ENCODE peak calls at places on chromosome 16, in four cellular contexts. One of them, this sample, is unnamed.

GRCh38 chr16:72291531-72291981 is 119.6 kb upstream of the PMFBP1 start:
- DNase-seq in T-helper 17 cell: no peak
- DNase-seq in body of pancreas: no peak
- DNase-seq in thoracic aorta: no peak
- DNase-seq in this sample: no peak

GRCh38 chr16:19859603-19860002 is 25.0 kb downstream of the GPRC5B start:
- DNase-seq in T-helper 17 cell: no peak
- DNase-seq in body of pancreas: no peak
- DNase-seq in thoracic aorta: no peak
- DNase-seq in this sample: no peak

GRCh38 chr16:318628-319027 is 33.9 kb downstream of the AXIN1 start:
- DNase-seq in T-helper 17 cell: no peak
- DNase-seq in body of pancreas: no peak
- DNase-seq in thoracic aorta: no peak
- DNase-seq in this sample: no peak

GRCh38 chr16:22162658-22163009 is 328 bp downstream of the SDR42E2 start:
- DNase-seq in T-helper 17 cell: no peak
- DNase-seq in body of pancreas: no peak
- DNase-seq in thoracic aorta: no peak
- DNase-seq in this sample: no peak

GRCh38 chr16:69922200-69922599 is 28.9 kb upstream of the CLEC18A start:
- DNase-seq in T-helper 17 cell: no peak
- DNase-seq in body of pancreas: no peak
- DNase-seq in thoracic aorta: no peak
- DNase-seq in this sample: no peak

GRCh38 chr16:9437115-9437514 is 345.7 kb downstream of the HAPSTR1 start:
- DNase-seq in T-helper 17 cell: no peak
- DNase-seq in body of pancreas: no peak
- DNase-seq in thoracic aorta: no peak
- DNase-seq in this sample: no peak

GRCh38 chr16:50253511-50253903 is 12.8 kb upstream of the ADCY7 start:
- DNase-seq in T-helper 17 cell: no peak
- DNase-seq in body of pancreas: no peak
- DNase-seq in thoracic aorta: no peak
- DNase-seq in this sample: no peak

GRCh38 chr16:75446416-75446815 is 13.1 kb upstream of the CFDP1 start:
- DNase-seq in T-helper 17 cell: no peak
- DNase-seq in body of pancreas: no peak
- DNase-seq in thoracic aorta: no peak
- DNase-seq in this sample: no peak

GRCh38 chr16:14307623-14308356 is 236.7 kb downstream of the MRTFB start:
- DNase-seq in T-helper 17 cell: no peak
- DNase-seq in body of pancreas: peak
- DNase-seq in thoracic aorta: no peak
- DNase-seq in this sample: peak

GRCh38 chr16:81873843-81874752 is 95.0 kb downstream of the PLCG2 start:
- DNase-seq in T-helper 17 cell: no peak
- DNase-seq in body of pancreas: peak
- DNase-seq in thoracic aorta: no peak
- DNase-seq in this sample: peak

GRCh38 chr16:77794586-77794985 is 6.2 kb downstream of the VAT1L start:
- DNase-seq in T-helper 17 cell: no peak
- DNase-seq in body of pancreas: no peak
- DNase-seq in thoracic aorta: no peak
- DNase-seq in this sample: no peak

GRCh38 chr16:23406546-23407240 is 46.3 kb downstream of the COG7 start:
- DNase-seq in T-helper 17 cell: no peak
- DNase-seq in body of pancreas: no peak
- DNase-seq in thoracic aorta: no peak
- DNase-seq in this sample: no peak

GRCh38 chr16:3074860-3075545 is 9.6 kb downstream of the IL32 start:
- DNase-seq in T-helper 17 cell: peak
- DNase-seq in body of pancreas: no peak
- DNase-seq in thoracic aorta: no peak
- DNase-seq in this sample: no peak

GRCh38 chr16:88334517-88335149 is 48.1 kb upstream of the ZNF469 start:
- DNase-seq in T-helper 17 cell: no peak
- DNase-seq in body of pancreas: no peak
- DNase-seq in thoracic aorta: no peak
- DNase-seq in this sample: no peak

GRCh38 chr16:86495756-86496261 is 14.5 kb upstream of the FOXF1 start:
- DNase-seq in T-helper 17 cell: no peak
- DNase-seq in body of pancreas: no peak
- DNase-seq in thoracic aorta: no peak
- DNase-seq in this sample: no peak

GRCh38 chr16:59573528-59574271 is 839.6 kb upstream of the GOT2 start:
- DNase-seq in T-helper 17 cell: no peak
- DNase-seq in body of pancreas: no peak
- DNase-seq in thoracic aorta: no peak
- DNase-seq in this sample: no peak

GRCh38 chr16:66278111-66278531 is 88.4 kb upstream of the CDH5 start:
- DNase-seq in T-helper 17 cell: no peak
- DNase-seq in body of pancreas: no peak
- DNase-seq in thoracic aorta: no peak
- DNase-seq in this sample: no peak

GRCh38 chr16:55261301-55261700 is 62.7 kb upstream of the IRX6 start:
- DNase-seq in T-helper 17 cell: no peak
- DNase-seq in body of pancreas: no peak
- DNase-seq in thoracic aorta: no peak
- DNase-seq in this sample: no peak

GRCh38 chr16:55876854-55877253 is 1.7 kb upstream of the CES5A start:
- DNase-seq in T-helper 17 cell: no peak
- DNase-seq in body of pancreas: no peak
- DNase-seq in thoracic aorta: no peak
- DNase-seq in this sample: no peak

GRCh38 chr16:70556063-70556462 is 32.4 kb downstream of the SF3B3 start:
- DNase-seq in T-helper 17 cell: no peak
- DNase-seq in body of pancreas: no peak
- DNase-seq in thoracic aorta: no peak
- DNase-seq in this sample: no peak

GRCh38 chr16:23160082-23160481 is 10.8 kb upstream of the USP31 start:
- DNase-seq in T-helper 17 cell: no peak
- DNase-seq in body of pancreas: no peak
- DNase-seq in thoracic aorta: no peak
- DNase-seq in this sample: no peak

GRCh38 chr16:9489823-9490467 is 398.5 kb downstream of the HAPSTR1 start:
- DNase-seq in T-helper 17 cell: no peak
- DNase-seq in body of pancreas: peak
- DNase-seq in thoracic aorta: no peak
- DNase-seq in this sample: no peak

GRCh38 chr16:66354321-66354854 is 12.1 kb upstream of the CDH5 start:
- DNase-seq in T-helper 17 cell: no peak
- DNase-seq in body of pancreas: no peak
- DNase-seq in thoracic aorta: no peak
- DNase-seq in this sample: no peak

GRCh38 chr16:75805946-75806345 is 79.7 kb upstream of the CPHXL start:
- DNase-seq in T-helper 17 cell: no peak
- DNase-seq in body of pancreas: no peak
- DNase-seq in thoracic aorta: no peak
- DNase-seq in this sample: no peak

GRCh38 chr16:83393196-83393981 is 414.4 kb upstream of the HSBP1 start:
- DNase-seq in T-helper 17 cell: no peak
- DNase-seq in body of pancreas: no peak
- DNase-seq in thoracic aorta: peak
- DNase-seq in this sample: no peak

GRCh38 chr16:4892356-4893102 is 44.4 kb downstream of the PPL start:
- DNase-seq in T-helper 17 cell: no peak
- DNase-seq in body of pancreas: no peak
- DNase-seq in thoracic aorta: no peak
- DNase-seq in this sample: no peak

GRCh38 chr16:86984975-86985655 is 332.1 kb downstream of the C16orf95 start:
- DNase-seq in T-helper 17 cell: no peak
- DNase-seq in body of pancreas: no peak
- DNase-seq in thoracic aorta: no peak
- DNase-seq in this sample: no peak

GRCh38 chr16:89922884-89923639 is at the start of gene TUBB3:
- DNase-seq in T-helper 17 cell: peak
- DNase-seq in body of pancreas: peak
- DNase-seq in thoracic aorta: no peak
- DNase-seq in this sample: peak

GRCh38 chr16:69366431-69366830 is 14.8 kb upstream of the TMED6 start:
- DNase-seq in T-helper 17 cell: no peak
- DNase-seq in body of pancreas: no peak
- DNase-seq in thoracic aorta: no peak
- DNase-seq in this sample: no peak

GRCh38 chr16:15972046-15972868 is 22.8 kb downstream of the ABCC1 start:
- DNase-seq in T-helper 17 cell: no peak
- DNase-seq in body of pancreas: no peak
- DNase-seq in thoracic aorta: no peak
- DNase-seq in this sample: no peak

GRCh38 chr16:75106351-75107274 is 10.0 kb downstream of the LDHD start:
- DNase-seq in T-helper 17 cell: no peak
- DNase-seq in body of pancreas: no peak
- DNase-seq in thoracic aorta: no peak
- DNase-seq in this sample: no peak

GRCh38 chr16:73459586-73459985 is 411.7 kb upstream of the ZFHX3 start:
- DNase-seq in T-helper 17 cell: no peak
- DNase-seq in body of pancreas: no peak
- DNase-seq in thoracic aorta: no peak
- DNase-seq in this sample: no peak

GRCh38 chr16:2937170-2937569 is 25.4 kb downstream of the FLYWCH1 start:
- DNase-seq in T-helper 17 cell: no peak
- DNase-seq in body of pancreas: no peak
- DNase-seq in thoracic aorta: no peak
- DNase-seq in this sample: no peak

GRCh38 chr16:22813223-22813945 is 578 bp upstream of the HS3ST2 start:
- DNase-seq in T-helper 17 cell: no peak
- DNase-seq in body of pancreas: peak
- DNase-seq in thoracic aorta: peak
- DNase-seq in this sample: no peak

GRCh38 chr16:17270683-17271109 is 200.1 kb downstream of the XYLT1 start:
- DNase-seq in T-helper 17 cell: no peak
- DNase-seq in body of pancreas: peak
- DNase-seq in thoracic aorta: no peak
- DNase-seq in this sample: no peak

This sample was measured in right lobe of liver.